ENCODE peak calls at places on chromosome 3, in six cellular contexts. One of them, this sample, is unnamed.

GRCh38 chr3:134211797-134212196 is 38.9 kb downstream of the RYK start:
- DNase-seq in transverse colon: no peak
- DNase-seq in CD8-positive, alpha-beta memory T cell: no peak
- DNase-seq in upper lobe of right lung: no peak
- DNase-seq in mesenchymal stem cell: peak; percentile 65
- DNase-seq in psoas muscle: no peak
- DNase-seq in this sample: peak; percentile 70

GRCh38 chr3:17194116-17194515 is 309.4 kb downstream of the PLCL2 start:
- DNase-seq in transverse colon: no peak
- DNase-seq in CD8-positive, alpha-beta memory T cell: no peak
- DNase-seq in upper lobe of right lung: no peak
- DNase-seq in mesenchymal stem cell: no peak
- DNase-seq in psoas muscle: no peak
- DNase-seq in this sample: no peak

GRCh38 chr3:158935846-158936245 is 134.0 kb downstream of the MFSD1 start:
- DNase-seq in transverse colon: no peak
- DNase-seq in CD8-positive, alpha-beta memory T cell: no peak
- DNase-seq in upper lobe of right lung: no peak
- DNase-seq in mesenchymal stem cell: no peak
- DNase-seq in psoas muscle: no peak
- DNase-seq in this sample: peak; percentile 20

GRCh38 chr3:173912126-173912525 is 514.6 kb downstream of the NLGN1 start:
- DNase-seq in transverse colon: no peak
- DNase-seq in CD8-positive, alpha-beta memory T cell: no peak
- DNase-seq in upper lobe of right lung: no peak
- DNase-seq in mesenchymal stem cell: no peak
- DNase-seq in psoas muscle: no peak
- DNase-seq in this sample: peak; percentile 57

GRCh38 chr3:194121881-194122280 is 14.1 kb upstream of the HES1 start:
- DNase-seq in transverse colon: no peak
- DNase-seq in CD8-positive, alpha-beta memory T cell: no peak
- DNase-seq in upper lobe of right lung: no peak
- DNase-seq in mesenchymal stem cell: peak; percentile 48
- DNase-seq in psoas muscle: no peak
- DNase-seq in this sample: no peak

GRCh38 chr3:195853036-195853435 is 41.3 kb upstream of the MUC4 start:
- DNase-seq in transverse colon: no peak
- DNase-seq in CD8-positive, alpha-beta memory T cell: no peak
- DNase-seq in upper lobe of right lung: no peak
- DNase-seq in mesenchymal stem cell: no peak
- DNase-seq in psoas muscle: peak; percentile 47
- DNase-seq in this sample: no peak

GRCh38 chr3:101532783-101533602 is 20.0 kb upstream of the SENP7 start:
- DNase-seq in transverse colon: no peak
- DNase-seq in CD8-positive, alpha-beta memory T cell: no peak
- DNase-seq in upper lobe of right lung: no peak
- DNase-seq in mesenchymal stem cell: peak; percentile 66
- DNase-seq in psoas muscle: no peak
- DNase-seq in this sample: no peak

GRCh38 chr3:127628788-127629456 is at the start of gene PODXL2:
- DNase-seq in transverse colon: peak; percentile 53
- DNase-seq in CD8-positive, alpha-beta memory T cell: peak; percentile 32
- DNase-seq in upper lobe of right lung: peak; percentile 77
- DNase-seq in mesenchymal stem cell: peak; percentile 68
- DNase-seq in psoas muscle: peak; percentile 74
- DNase-seq in this sample: peak; percentile 60

GRCh38 chr3:76369170-76369569 is 583.8 kb upstream of the ZNF717 start:
- DNase-seq in transverse colon: no peak
- DNase-seq in CD8-positive, alpha-beta memory T cell: no peak
- DNase-seq in upper lobe of right lung: no peak
- DNase-seq in mesenchymal stem cell: peak; percentile 66
- DNase-seq in psoas muscle: no peak
- DNase-seq in this sample: peak; percentile 67

GRCh38 chr3:100982710-100983109 is 10.5 kb downstream of the ABI3BP start:
- DNase-seq in transverse colon: peak; percentile 17
- DNase-seq in CD8-positive, alpha-beta memory T cell: no peak
- DNase-seq in upper lobe of right lung: peak; percentile 57
- DNase-seq in mesenchymal stem cell: no peak
- DNase-seq in psoas muscle: peak; percentile 67
- DNase-seq in this sample: no peak

GRCh38 chr3:51942603-51943450 is 664 bp downstream of the PARP3 start:
- DNase-seq in transverse colon: peak; percentile 73
- DNase-seq in CD8-positive, alpha-beta memory T cell: peak; percentile 44
- DNase-seq in upper lobe of right lung: peak; percentile 84
- DNase-seq in mesenchymal stem cell: peak; percentile 44
- DNase-seq in psoas muscle: peak; percentile 84
- DNase-seq in this sample: peak; percentile 29

GRCh38 chr3:33660035-33660434 is 58.0 kb downstream of the CLASP2 start:
- DNase-seq in transverse colon: no peak
- DNase-seq in CD8-positive, alpha-beta memory T cell: no peak
- DNase-seq in upper lobe of right lung: no peak
- DNase-seq in mesenchymal stem cell: no peak
- DNase-seq in psoas muscle: no peak
- DNase-seq in this sample: peak; percentile 8

GRCh38 chr3:20503394-20504082 is 317.5 kb upstream of the SGO1 start:
- DNase-seq in transverse colon: no peak
- DNase-seq in CD8-positive, alpha-beta memory T cell: no peak
- DNase-seq in upper lobe of right lung: no peak
- DNase-seq in mesenchymal stem cell: no peak
- DNase-seq in psoas muscle: no peak
- DNase-seq in this sample: no peak

GRCh38 chr3:40172560-40172959 is 136.9 kb upstream of the EIF1B start:
- DNase-seq in transverse colon: no peak
- DNase-seq in CD8-positive, alpha-beta memory T cell: no peak
- DNase-seq in upper lobe of right lung: no peak
- DNase-seq in mesenchymal stem cell: no peak
- DNase-seq in psoas muscle: no peak
- DNase-seq in this sample: no peak

GRCh38 chr3:187804120-187805106 is 59.1 kb upstream of the BCL6 start:
- DNase-seq in transverse colon: no peak
- DNase-seq in CD8-positive, alpha-beta memory T cell: no peak
- DNase-seq in upper lobe of right lung: no peak
- DNase-seq in mesenchymal stem cell: no peak
- DNase-seq in psoas muscle: no peak
- DNase-seq in this sample: peak; percentile 70

GRCh38 chr3:9749333-9749662 is 454 bp upstream of the OGG1 start:
- DNase-seq in transverse colon: no peak
- DNase-seq in CD8-positive, alpha-beta memory T cell: no peak
- DNase-seq in upper lobe of right lung: no peak
- DNase-seq in mesenchymal stem cell: no peak
- DNase-seq in psoas muscle: no peak
- DNase-seq in this sample: no peak

GRCh38 chr3:66381621-66382020 is 119.2 kb downstream of the LRIG1 start:
- DNase-seq in transverse colon: no peak
- DNase-seq in CD8-positive, alpha-beta memory T cell: no peak
- DNase-seq in upper lobe of right lung: no peak
- DNase-seq in mesenchymal stem cell: no peak
- DNase-seq in psoas muscle: peak; percentile 66
- DNase-seq in this sample: no peak

GRCh38 chr3:79383402-79384012 is 384.3 kb downstream of the ROBO1 start:
- DNase-seq in transverse colon: no peak
- DNase-seq in CD8-positive, alpha-beta memory T cell: no peak
- DNase-seq in upper lobe of right lung: no peak
- DNase-seq in mesenchymal stem cell: peak; percentile 46
- DNase-seq in psoas muscle: no peak
- DNase-seq in this sample: no peak

GRCh38 chr3:197399486-197399885 is 101.1 kb upstream of the DLG1 start:
- DNase-seq in transverse colon: no peak
- DNase-seq in CD8-positive, alpha-beta memory T cell: no peak
- DNase-seq in upper lobe of right lung: peak; percentile 8
- DNase-seq in mesenchymal stem cell: no peak
- DNase-seq in psoas muscle: no peak
- DNase-seq in this sample: no peak

GRCh38 chr3:46903341-46904302 is 26.1 kb downstream of the PTH1R start:
- DNase-seq in transverse colon: no peak
- DNase-seq in CD8-positive, alpha-beta memory T cell: no peak
- DNase-seq in upper lobe of right lung: peak; percentile 63
- DNase-seq in mesenchymal stem cell: peak; percentile 51
- DNase-seq in psoas muscle: peak; percentile 60
- DNase-seq in this sample: peak; percentile 65

GRCh38 chr3:120855665-120856437 is 52.2 kb upstream of the STXBP5L start:
- DNase-seq in transverse colon: peak; percentile 10
- DNase-seq in CD8-positive, alpha-beta memory T cell: no peak
- DNase-seq in upper lobe of right lung: no peak
- DNase-seq in mesenchymal stem cell: no peak
- DNase-seq in psoas muscle: no peak
- DNase-seq in this sample: peak; percentile 38

GRCh38 chr3:37660782-37661181 is 200.9 kb upstream of the CTDSPL start:
- DNase-seq in transverse colon: no peak
- DNase-seq in CD8-positive, alpha-beta memory T cell: no peak
- DNase-seq in upper lobe of right lung: no peak
- DNase-seq in mesenchymal stem cell: no peak
- DNase-seq in psoas muscle: no peak
- DNase-seq in this sample: no peak

GRCh38 chr3:156389151-156389760 is 165.7 kb downstream of the SSR3 start:
- DNase-seq in transverse colon: no peak
- DNase-seq in CD8-positive, alpha-beta memory T cell: no peak
- DNase-seq in upper lobe of right lung: no peak
- DNase-seq in mesenchymal stem cell: no peak
- DNase-seq in psoas muscle: no peak
- DNase-seq in this sample: no peak

GRCh38 chr3:41682996-41683395 is 278.9 kb downstream of the ULK4 start:
- DNase-seq in transverse colon: no peak
- DNase-seq in CD8-positive, alpha-beta memory T cell: no peak
- DNase-seq in upper lobe of right lung: no peak
- DNase-seq in mesenchymal stem cell: peak; percentile 47
- DNase-seq in psoas muscle: no peak
- DNase-seq in this sample: no peak

GRCh38 chr3:41679412-41679811 is 282.5 kb downstream of the ULK4 start:
- DNase-seq in transverse colon: no peak
- DNase-seq in CD8-positive, alpha-beta memory T cell: no peak
- DNase-seq in upper lobe of right lung: no peak
- DNase-seq in mesenchymal stem cell: peak; percentile 44
- DNase-seq in psoas muscle: no peak
- DNase-seq in this sample: no peak

GRCh38 chr3:41684802-41685740 is 276.8 kb downstream of the ULK4 start:
- DNase-seq in transverse colon: no peak
- DNase-seq in CD8-positive, alpha-beta memory T cell: no peak
- DNase-seq in upper lobe of right lung: no peak
- DNase-seq in mesenchymal stem cell: no peak
- DNase-seq in psoas muscle: no peak
- DNase-seq in this sample: peak; percentile 35

GRCh38 chr3:41681479-41681878 is 280.4 kb downstream of the ULK4 start:
- DNase-seq in transverse colon: no peak
- DNase-seq in CD8-positive, alpha-beta memory T cell: no peak
- DNase-seq in upper lobe of right lung: no peak
- DNase-seq in mesenchymal stem cell: peak; percentile 96
- DNase-seq in psoas muscle: no peak
- DNase-seq in this sample: peak; percentile 96

GRCh38 chr3:41683666-41684350 is 278.1 kb downstream of the ULK4 start:
- DNase-seq in transverse colon: peak; percentile 61
- DNase-seq in CD8-positive, alpha-beta memory T cell: no peak
- DNase-seq in upper lobe of right lung: no peak
- DNase-seq in mesenchymal stem cell: no peak
- DNase-seq in psoas muscle: no peak
- DNase-seq in this sample: no peak
- H3K27ac ChIP-seq in transverse colon: peak overlapping the region; percentile 22
- H3K27ac ChIP-seq in CD8-positive, alpha-beta memory T cell: no peak overlapping the region
- H3K27ac ChIP-seq in upper lobe of right lung: no peak overlapping the region
- H3K27ac ChIP-seq in mesenchymal stem cell: peak overlapping the region; percentile 100
- H3K27ac ChIP-seq in psoas muscle: no peak overlapping the region
- H3K27ac ChIP-seq in this sample: no peak overlapping the region

GRCh38 chr3:42497009-42497731 is 5.3 kb upstream of the VIPR1 start:
- DNase-seq in transverse colon: no peak
- DNase-seq in CD8-positive, alpha-beta memory T cell: no peak
- DNase-seq in upper lobe of right lung: peak; percentile 48
- DNase-seq in mesenchymal stem cell: peak; percentile 93
- DNase-seq in psoas muscle: no peak
- DNase-seq in this sample: peak; percentile 98

GRCh38 chr3:42500091-42500490 is 2.4 kb upstream of the VIPR1 start:
- DNase-seq in transverse colon: no peak
- DNase-seq in CD8-positive, alpha-beta memory T cell: no peak
- DNase-seq in upper lobe of right lung: peak; percentile 27
- DNase-seq in mesenchymal stem cell: no peak
- DNase-seq in psoas muscle: no peak
- DNase-seq in this sample: no peak

GRCh38 chr3:42498034-42498433 is 4.4 kb upstream of the VIPR1 start:
- DNase-seq in transverse colon: no peak
- DNase-seq in CD8-positive, alpha-beta memory T cell: no peak
- DNase-seq in upper lobe of right lung: no peak
- DNase-seq in mesenchymal stem cell: no peak
- DNase-seq in psoas muscle: no peak
- DNase-seq in this sample: no peak

GRCh38 chr3:42499478-42499871 is 3.0 kb upstream of the VIPR1 start:
- DNase-seq in transverse colon: no peak
- DNase-seq in CD8-positive, alpha-beta memory T cell: no peak
- DNase-seq in upper lobe of right lung: no peak
- DNase-seq in mesenchymal stem cell: no peak
- DNase-seq in psoas muscle: no peak
- DNase-seq in this sample: no peak

GRCh38 chr3:42498791-42499477 is 3.5 kb upstream of the VIPR1 start:
- DNase-seq in transverse colon: no peak
- DNase-seq in CD8-positive, alpha-beta memory T cell: no peak
- DNase-seq in upper lobe of right lung: peak; percentile 48
- DNase-seq in mesenchymal stem cell: no peak
- DNase-seq in psoas muscle: no peak
- DNase-seq in this sample: no peak
- H3K27ac ChIP-seq in transverse colon: no peak overlapping the region
- H3K27ac ChIP-seq in CD8-positive, alpha-beta memory T cell: no peak overlapping the region
- H3K27ac ChIP-seq in upper lobe of right lung: no peak overlapping the region
- H3K27ac ChIP-seq in mesenchymal stem cell: no peak overlapping the region
- H3K27ac ChIP-seq in psoas muscle: no peak overlapping the region
- H3K27ac ChIP-seq in this sample: no peak overlapping the region

GRCh38 chr3:150255416-150255815 is 152.7 kb upstream of the TSC22D2 start:
- DNase-seq in transverse colon: no peak
- DNase-seq in CD8-positive, alpha-beta memory T cell: no peak
- DNase-seq in upper lobe of right lung: no peak
- DNase-seq in mesenchymal stem cell: no peak
- DNase-seq in psoas muscle: peak; percentile 63
- DNase-seq in this sample: no peak
- H3K27ac ChIP-seq in transverse colon: peak overlapping the region; percentile 11
- H3K27ac ChIP-seq in CD8-positive, alpha-beta memory T cell: no peak overlapping the region
- H3K27ac ChIP-seq in upper lobe of right lung: peak overlapping the region; percentile 32
- H3K27ac ChIP-seq in mesenchymal stem cell: no peak overlapping the region
- H3K27ac ChIP-seq in psoas muscle: peak overlapping the region; percentile 88
- H3K27ac ChIP-seq in this sample: no peak overlapping the region

DNA sequence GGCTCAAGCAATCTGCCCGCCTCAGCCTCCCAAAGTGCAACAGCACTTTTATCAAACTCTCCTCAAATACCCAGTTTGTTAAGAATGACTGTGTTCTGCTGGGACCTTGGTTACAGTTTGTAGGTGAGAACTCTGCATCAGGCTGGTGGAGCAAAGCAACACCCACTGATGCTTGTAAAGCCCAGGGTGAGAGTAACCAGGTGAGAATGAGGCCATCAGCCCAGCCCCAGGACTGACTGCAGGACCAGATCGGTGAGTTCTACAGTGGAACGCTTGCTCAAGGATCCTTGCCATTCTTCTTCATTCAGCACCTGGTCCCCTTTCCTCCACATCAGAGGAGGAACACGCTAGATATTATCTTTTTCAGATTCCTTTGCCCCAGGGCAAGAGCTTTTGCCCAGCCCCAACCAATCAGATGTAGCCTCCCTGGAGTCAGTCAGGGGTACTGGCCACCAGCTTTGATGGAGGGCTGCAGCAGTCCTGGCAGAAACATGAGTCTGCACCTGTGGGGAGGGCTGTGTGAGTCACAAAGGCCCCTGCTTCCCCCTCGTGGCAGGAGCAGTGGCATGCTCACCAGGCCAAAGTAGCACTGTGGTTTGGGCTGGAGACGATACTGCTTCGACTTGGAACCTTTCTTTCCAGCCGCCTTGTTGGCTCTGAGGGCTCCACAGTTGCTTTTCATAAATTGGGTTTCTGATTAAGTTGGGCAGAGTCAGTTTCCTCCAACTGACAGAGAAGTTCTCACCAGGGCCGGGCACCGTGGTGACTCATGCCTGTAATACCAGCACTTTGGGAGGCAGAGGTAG is 3.5 kb upstream of the SHISA5 start:
- DNase-seq in transverse colon: peak; percentile 67
- DNase-seq in CD8-positive, alpha-beta memory T cell: peak; percentile 71
- DNase-seq in upper lobe of right lung: peak; percentile 77
- DNase-seq in mesenchymal stem cell: peak; percentile 57
- DNase-seq in psoas muscle: peak; percentile 76
- DNase-seq in this sample: peak; percentile 98
- H3K27ac ChIP-seq in transverse colon: no peak overlapping the region
- H3K27ac ChIP-seq in CD8-positive, alpha-beta memory T cell: no peak overlapping the region
- H3K27ac ChIP-seq in upper lobe of right lung: no peak overlapping the region
- H3K27ac ChIP-seq in mesenchymal stem cell: peak overlapping the region; percentile 33
- H3K27ac ChIP-seq in psoas muscle: peak overlapping the region; percentile 64
- H3K27ac ChIP-seq in this sample: no peak overlapping the region